ENCODE peak calls at places on chromosome 22, in eight cellular contexts. M is left lung; K is RWPE1; G is caudate nucleus; N is A673; V is Right ventricle myocardium superior; Z is left kidney; O is CD8-positive, alpha-beta memory T cell. S is an unnamed sample.

GRCh38 chr22:41992496-41992895 is 6.1 kb upstream of the WBP2NL start:
- DNase-seq in M (no peak), K (no peak), G (no peak), N (no peak), V (no peak), Z (no peak), O (no peak), S (no peak)

GRCh38 chr22:28398355-28398754 is 281.3 kb downstream of the TTC28 start:
- DNase-seq in M (no peak), K (no peak), G (no peak), N (no peak), V (no peak), Z (no peak), O (no peak), S (no peak)

GRCh38 chr22:32050678-32051515 is 7.8 kb downstream of the SLC5A1 start:
- DNase-seq in M (peak; percentile 47), K (peak; percentile 85), G (no peak), N (peak; percentile 77), V (peak; percentile 57), Z (peak; percentile 58), O (peak; percentile 39), S (peak; percentile 90)

GRCh38 chr22:35643991-35644390 is 4.3 kb upstream of the APOL6 start:
- DNase-seq in M (no peak), K (no peak), G (no peak), N (no peak), V (no peak), Z (no peak), O (no peak), S (no peak)

GRCh38 chr22:35317680-35318290 is 18.1 kb downstream of the TOM1 start:
- DNase-seq in M (peak; percentile 27), K (no peak), G (no peak), N (no peak), V (no peak), Z (no peak), O (no peak), S (no peak)

GRCh38 chr22:30362632-30363281 is 6.0 kb downstream of the CCDC157 start:
- DNase-seq in M (no peak), K (no peak), G (no peak), N (no peak), V (no peak), Z (no peak), O (no peak), S (no peak)

GRCh38 chr22:49136816-49137180 is 690.9 kb downstream of the BRD1 start:
- DNase-seq in M (no peak), K (no peak), G (no peak), N (no peak), V (no peak), Z (no peak), O (no peak), S (no peak)

GRCh38 chr22:22048318-22048942 is 65.8 kb upstream of the TOP3B start:
- DNase-seq in M (no peak), K (no peak), G (no peak), N (no peak), V (no peak), Z (no peak), O (no peak), S (no peak)

GRCh38 chr22:35575116-35575748 is 34.6 kb downstream of the RASD2 start:
- DNase-seq in M (no peak), K (no peak), G (peak; percentile 76), N (peak; percentile 65), V (no peak), Z (no peak), O (no peak), S (no peak)